ENCODE peak calls at places on chromosomes 6 and 20, in nine cellular contexts. One of them, this sample, is unnamed.

GRCh38 chr20:10922521-10922920 is 248.7 kb upstream of the JAG1 start:
- DNase-seq in CD4-positive, CD25-positive, alpha-beta regulatory T cell: no peak
- DNase-seq in spleen: no peak
- DNase-seq in ovary: no peak
- DNase-seq in heart right ventricle: no peak
- DNase-seq in ascending aorta: no peak
- DNase-seq in A673: no peak
- DNase-seq in BJ: no peak
- DNase-seq in CD8-positive, alpha-beta T cell: no peak
- DNase-seq in this sample: no peak

GRCh38 chr6:101706576-101706975 is 313.1 kb downstream of the GRIK2 start:
- DNase-seq in CD4-positive, CD25-positive, alpha-beta regulatory T cell: no peak
- DNase-seq in spleen: no peak
- DNase-seq in ovary: no peak
- DNase-seq in heart right ventricle: no peak
- DNase-seq in ascending aorta: no peak
- DNase-seq in A673: no peak
- DNase-seq in BJ: no peak
- DNase-seq in CD8-positive, alpha-beta T cell: no peak
- DNase-seq in this sample: no peak

GRCh38 chr20:37475258-37475657 is 45.8 kb upstream of the NNAT start:
- DNase-seq in CD4-positive, CD25-positive, alpha-beta regulatory T cell: no peak
- DNase-seq in spleen: no peak
- DNase-seq in ovary: no peak
- DNase-seq in heart right ventricle: no peak
- DNase-seq in ascending aorta: no peak
- DNase-seq in A673: no peak
- DNase-seq in BJ: no peak
- DNase-seq in CD8-positive, alpha-beta T cell: no peak
- DNase-seq in this sample: no peak

GRCh38 chr6:106961136-106961535 is 13.4 kb downstream of the CD24 start:
- DNase-seq in CD4-positive, CD25-positive, alpha-beta regulatory T cell: no peak
- DNase-seq in spleen: no peak
- DNase-seq in ovary: no peak
- DNase-seq in heart right ventricle: no peak
- DNase-seq in ascending aorta: no peak
- DNase-seq in A673: no peak
- DNase-seq in BJ: no peak
- DNase-seq in CD8-positive, alpha-beta T cell: no peak
- DNase-seq in this sample: no peak

GRCh38 chr6:117491916-117492315 is 9.4 kb downstream of the DCBLD1 start:
- DNase-seq in CD4-positive, CD25-positive, alpha-beta regulatory T cell: no peak
- DNase-seq in spleen: no peak
- DNase-seq in ovary: no peak
- DNase-seq in heart right ventricle: no peak
- DNase-seq in ascending aorta: no peak
- DNase-seq in A673: no peak
- DNase-seq in BJ: no peak
- DNase-seq in CD8-positive, alpha-beta T cell: no peak
- DNase-seq in this sample: no peak

GRCh38 chr6:151452750-151453427 is 963 bp upstream of the RMND1 start:
- DNase-seq in CD4-positive, CD25-positive, alpha-beta regulatory T cell: no peak
- DNase-seq in spleen: no peak
- DNase-seq in ovary: peak; percentile 57
- DNase-seq in heart right ventricle: peak; percentile 53
- DNase-seq in ascending aorta: no peak
- DNase-seq in A673: peak; percentile 4
- DNase-seq in BJ: no peak
- DNase-seq in CD8-positive, alpha-beta T cell: no peak
- DNase-seq in this sample: no peak

GRCh38 chr6:30325150-30325872 is 1.4 kb upstream of the TRIM39 start:
- DNase-seq in CD4-positive, CD25-positive, alpha-beta regulatory T cell: peak; percentile 78
- DNase-seq in spleen: peak; percentile 86
- DNase-seq in ovary: no peak
- DNase-seq in heart right ventricle: no peak
- DNase-seq in ascending aorta: no peak
- DNase-seq in A673: peak; percentile 73
- DNase-seq in BJ: no peak
- DNase-seq in CD8-positive, alpha-beta T cell: no peak
- DNase-seq in this sample: no peak

GRCh38 chr20:57560554-57561355 is at the start of gene PCK1:
- DNase-seq in CD4-positive, CD25-positive, alpha-beta regulatory T cell: no peak
- DNase-seq in spleen: peak; percentile 64
- DNase-seq in ovary: peak; percentile 83
- DNase-seq in heart right ventricle: peak; percentile 59
- DNase-seq in ascending aorta: no peak
- DNase-seq in A673: no peak
- DNase-seq in BJ: no peak
- DNase-seq in CD8-positive, alpha-beta T cell: no peak
- DNase-seq in this sample: no peak

GRCh38 chr20:57465943-57466342 is 59.0 kb downstream of the CTCFL start:
- DNase-seq in CD4-positive, CD25-positive, alpha-beta regulatory T cell: no peak
- DNase-seq in spleen: peak; percentile 29
- DNase-seq in ovary: no peak
- DNase-seq in heart right ventricle: no peak
- DNase-seq in ascending aorta: no peak
- DNase-seq in A673: no peak
- DNase-seq in BJ: no peak
- DNase-seq in CD8-positive, alpha-beta T cell: no peak
- DNase-seq in this sample: no peak

GRCh38 chr6:37821449-37821848 is 1.9 kb downstream of the ZFAND3 start:
- DNase-seq in CD4-positive, CD25-positive, alpha-beta regulatory T cell: no peak
- DNase-seq in spleen: no peak
- DNase-seq in ovary: no peak
- DNase-seq in heart right ventricle: no peak
- DNase-seq in ascending aorta: no peak
- DNase-seq in A673: no peak
- DNase-seq in BJ: no peak
- DNase-seq in CD8-positive, alpha-beta T cell: no peak
- DNase-seq in this sample: no peak

GRCh38 chr6:108293527-108294296 is 1.1 kb upstream of the AFG1L start:
- DNase-seq in CD4-positive, CD25-positive, alpha-beta regulatory T cell: peak; percentile 2
- DNase-seq in spleen: peak; percentile 75
- DNase-seq in ovary: peak; percentile 35
- DNase-seq in heart right ventricle: no peak
- DNase-seq in ascending aorta: no peak
- DNase-seq in A673: peak; percentile 4
- DNase-seq in BJ: no peak
- DNase-seq in CD8-positive, alpha-beta T cell: no peak
- DNase-seq in this sample: no peak

GRCh38 chr20:44215125-44215524 is 4.6 kb upstream of the OSER1 start:
- DNase-seq in CD4-positive, CD25-positive, alpha-beta regulatory T cell: peak; percentile 79
- DNase-seq in spleen: peak; percentile 87
- DNase-seq in ovary: peak; percentile 81
- DNase-seq in heart right ventricle: peak; percentile 60
- DNase-seq in ascending aorta: no peak
- DNase-seq in A673: peak; percentile 74
- DNase-seq in BJ: no peak
- DNase-seq in CD8-positive, alpha-beta T cell: peak; percentile 60
- DNase-seq in this sample: no peak

GRCh38 chr6:42441661-42442081 is 10.1 kb downstream of the TRERF1 start:
- DNase-seq in CD4-positive, CD25-positive, alpha-beta regulatory T cell: no peak
- DNase-seq in spleen: no peak
- DNase-seq in ovary: no peak
- DNase-seq in heart right ventricle: no peak
- DNase-seq in ascending aorta: no peak
- DNase-seq in A673: no peak
- DNase-seq in BJ: no peak
- DNase-seq in CD8-positive, alpha-beta T cell: no peak
- DNase-seq in this sample: no peak

GRCh38 chr6:42440027-42440426 is 11.7 kb downstream of the TRERF1 start:
- DNase-seq in CD4-positive, CD25-positive, alpha-beta regulatory T cell: no peak
- DNase-seq in spleen: no peak
- DNase-seq in ovary: no peak
- DNase-seq in heart right ventricle: no peak
- DNase-seq in ascending aorta: no peak
- DNase-seq in A673: no peak
- DNase-seq in BJ: no peak
- DNase-seq in CD8-positive, alpha-beta T cell: no peak
- DNase-seq in this sample: no peak

GRCh38 chr6:42443312-42444075 is 8.2 kb downstream of the TRERF1 start:
- DNase-seq in CD4-positive, CD25-positive, alpha-beta regulatory T cell: no peak
- DNase-seq in spleen: no peak
- DNase-seq in ovary: no peak
- DNase-seq in heart right ventricle: no peak
- DNase-seq in ascending aorta: no peak
- DNase-seq in A673: no peak
- DNase-seq in BJ: no peak
- DNase-seq in CD8-positive, alpha-beta T cell: no peak
- DNase-seq in this sample: no peak

GRCh38 chr6:42436825-42437224 is 14.9 kb downstream of the TRERF1 start:
- DNase-seq in CD4-positive, CD25-positive, alpha-beta regulatory T cell: no peak
- DNase-seq in spleen: no peak
- DNase-seq in ovary: no peak
- DNase-seq in heart right ventricle: no peak
- DNase-seq in ascending aorta: no peak
- DNase-seq in A673: no peak
- DNase-seq in BJ: no peak
- DNase-seq in CD8-positive, alpha-beta T cell: no peak
- DNase-seq in this sample: no peak

GRCh38 chr6:42441059-42441471 is 10.7 kb downstream of the TRERF1 start:
- DNase-seq in CD4-positive, CD25-positive, alpha-beta regulatory T cell: peak; percentile 45
- DNase-seq in spleen: no peak
- DNase-seq in ovary: peak; percentile 61
- DNase-seq in heart right ventricle: no peak
- DNase-seq in ascending aorta: no peak
- DNase-seq in A673: no peak
- DNase-seq in BJ: no peak
- DNase-seq in CD8-positive, alpha-beta T cell: no peak
- DNase-seq in this sample: no peak
- H3K4me3 ChIP-seq in CD4-positive, CD25-positive, alpha-beta regulatory T cell: peak overlapping the region; percentile 76
- H3K4me3 ChIP-seq in spleen: no peak overlapping the region
- H3K4me3 ChIP-seq in ovary: peak overlapping the region; percentile 26
- H3K4me3 ChIP-seq in heart right ventricle: peak overlapping the region; percentile 20
- H3K4me3 ChIP-seq in ascending aorta: peak overlapping the region; percentile 13
- H3K4me3 ChIP-seq in A673: no peak overlapping the region
- H3K4me3 ChIP-seq in BJ: no peak overlapping the region
- H3K4me3 ChIP-seq in CD8-positive, alpha-beta T cell: no peak overlapping the region
- H3K4me3 ChIP-seq in this sample: no peak overlapping the region

GRCh38 chr6:100468013-100468622 is 3.4 kb upstream of the SIM1 start:
- DNase-seq in CD4-positive, CD25-positive, alpha-beta regulatory T cell: no peak
- DNase-seq in spleen: no peak
- DNase-seq in ovary: no peak
- DNase-seq in heart right ventricle: no peak
- DNase-seq in ascending aorta: no peak
- DNase-seq in A673: no peak
- DNase-seq in BJ: no peak
- DNase-seq in CD8-positive, alpha-beta T cell: no peak
- DNase-seq in this sample: no peak

GRCh38 chr6:100468966-100469859 is 4.5 kb upstream of the SIM1 start:
- DNase-seq in CD4-positive, CD25-positive, alpha-beta regulatory T cell: no peak
- DNase-seq in spleen: no peak
- DNase-seq in ovary: no peak
- DNase-seq in heart right ventricle: no peak
- DNase-seq in ascending aorta: no peak
- DNase-seq in A673: no peak
- DNase-seq in BJ: no peak
- DNase-seq in CD8-positive, alpha-beta T cell: no peak
- DNase-seq in this sample: no peak

GRCh38 chr6:100472674-100473073 is 8.0 kb upstream of the SIM1 start:
- DNase-seq in CD4-positive, CD25-positive, alpha-beta regulatory T cell: no peak
- DNase-seq in spleen: no peak
- DNase-seq in ovary: no peak
- DNase-seq in heart right ventricle: no peak
- DNase-seq in ascending aorta: no peak
- DNase-seq in A673: no peak
- DNase-seq in BJ: no peak
- DNase-seq in CD8-positive, alpha-beta T cell: no peak
- DNase-seq in this sample: no peak

GRCh38 chr6:100473182-100473581 is 8.5 kb upstream of the SIM1 start:
- DNase-seq in CD4-positive, CD25-positive, alpha-beta regulatory T cell: no peak
- DNase-seq in spleen: no peak
- DNase-seq in ovary: no peak
- DNase-seq in heart right ventricle: no peak
- DNase-seq in ascending aorta: no peak
- DNase-seq in A673: no peak
- DNase-seq in BJ: no peak
- DNase-seq in CD8-positive, alpha-beta T cell: no peak
- DNase-seq in this sample: no peak

DNA sequence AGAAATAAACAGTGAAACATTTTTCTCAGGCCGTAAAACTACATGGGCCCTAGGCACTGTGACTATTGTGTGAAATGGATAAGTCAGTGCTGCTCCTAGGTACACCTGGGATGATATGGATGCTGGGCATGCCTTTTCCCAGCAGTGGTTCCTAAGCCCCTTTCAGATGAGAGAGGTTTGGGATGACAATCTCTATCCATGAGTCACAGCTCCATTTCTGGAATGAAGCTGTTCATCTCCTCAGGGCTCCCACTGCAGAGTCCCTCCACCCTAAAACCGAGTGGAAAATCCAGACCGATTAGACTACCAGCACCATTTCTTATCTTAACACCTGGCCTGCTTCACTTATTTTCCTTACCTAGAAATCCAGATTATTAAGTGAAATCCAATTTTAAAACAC is 6.0 kb upstream of the SIM1 start:
- DNase-seq in CD4-positive, CD25-positive, alpha-beta regulatory T cell: no peak
- DNase-seq in spleen: no peak
- DNase-seq in ovary: no peak
- DNase-seq in heart right ventricle: no peak
- DNase-seq in ascending aorta: no peak
- DNase-seq in A673: no peak
- DNase-seq in BJ: no peak
- DNase-seq in CD8-positive, alpha-beta T cell: no peak
- DNase-seq in this sample: no peak
- H3K27me3 ChIP-seq in CD4-positive, CD25-positive, alpha-beta regulatory T cell: peaks cover 44% of the 10 kb centered on the region
- H3K27me3 ChIP-seq in spleen: peaks cover 59% of the 10 kb centered on the region
- H3K27me3 ChIP-seq in ovary: no peaks in the 10 kb centered on the region
- H3K27me3 ChIP-seq in heart right ventricle: peaks cover 98% of the 10 kb centered on the region
- H3K27me3 ChIP-seq in ascending aorta: peaks cover 23% of the 10 kb centered on the region
- H3K27me3 ChIP-seq in A673: peaks cover 6% of the 10 kb centered on the region
- H3K27me3 ChIP-seq in BJ: no peaks in the 10 kb centered on the region
- H3K27me3 ChIP-seq in CD8-positive, alpha-beta T cell: peaks cover 28% of the 10 kb centered on the region
- H3K27me3 ChIP-seq in this sample: peaks cover 68% of the 10 kb centered on the region

GRCh38 chr6:64860203-64860602 is 846.8 kb downstream of the EYS start:
- DNase-seq in CD4-positive, CD25-positive, alpha-beta regulatory T cell: no peak
- DNase-seq in spleen: no peak
- DNase-seq in ovary: no peak
- DNase-seq in heart right ventricle: no peak
- DNase-seq in ascending aorta: no peak
- DNase-seq in A673: no peak
- DNase-seq in BJ: no peak
- DNase-seq in CD8-positive, alpha-beta T cell: no peak
- DNase-seq in this sample: no peak
- H3K4me3 ChIP-seq in CD4-positive, CD25-positive, alpha-beta regulatory T cell: no peak overlapping the region
- H3K4me3 ChIP-seq in spleen: no peak overlapping the region
- H3K4me3 ChIP-seq in ovary: no peak overlapping the region
- H3K4me3 ChIP-seq in heart right ventricle: no peak overlapping the region
- H3K4me3 ChIP-seq in ascending aorta: no peak overlapping the region
- H3K4me3 ChIP-seq in A673: no peak overlapping the region
- H3K4me3 ChIP-seq in BJ: no peak overlapping the region
- H3K4me3 ChIP-seq in CD8-positive, alpha-beta T cell: no peak overlapping the region
- H3K4me3 ChIP-seq in this sample: no peak overlapping the region

DNA sequence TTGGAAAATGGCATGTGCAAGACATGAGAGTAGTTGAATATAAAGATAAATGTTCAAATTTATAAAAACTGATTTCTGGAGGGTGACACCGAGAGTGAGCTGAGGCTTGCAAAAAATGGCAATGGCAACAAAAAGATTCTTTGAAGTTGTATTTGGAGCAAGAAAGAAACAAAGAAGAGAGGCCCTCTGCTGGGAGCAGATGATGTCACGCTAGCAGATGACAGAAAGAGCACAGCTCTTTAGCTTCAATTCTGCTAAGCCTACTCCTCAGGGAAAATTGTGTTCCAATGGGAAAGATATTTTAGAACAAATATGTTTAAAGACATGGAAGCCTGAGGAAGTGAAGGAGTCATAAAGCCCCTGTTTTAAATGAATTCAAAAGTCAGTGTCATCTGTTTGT is 125.3 kb upstream of the NOX3 start:
- DNase-seq in CD4-positive, CD25-positive, alpha-beta regulatory T cell: no peak
- DNase-seq in spleen: no peak
- DNase-seq in ovary: no peak
- DNase-seq in heart right ventricle: no peak
- DNase-seq in ascending aorta: no peak
- DNase-seq in A673: peak; percentile 39
- DNase-seq in BJ: no peak
- DNase-seq in CD8-positive, alpha-beta T cell: no peak
- DNase-seq in this sample: no peak
- H3K27me3 ChIP-seq in CD4-positive, CD25-positive, alpha-beta regulatory T cell: no peaks in the 10 kb centered on the region
- H3K27me3 ChIP-seq in spleen: no peaks in the 10 kb centered on the region
- H3K27me3 ChIP-seq in ovary: no peaks in the 10 kb centered on the region
- H3K27me3 ChIP-seq in heart right ventricle: no peaks in the 10 kb centered on the region
- H3K27me3 ChIP-seq in ascending aorta: no peaks in the 10 kb centered on the region
- H3K27me3 ChIP-seq in A673: no peaks in the 10 kb centered on the region
- H3K27me3 ChIP-seq in BJ: no peaks in the 10 kb centered on the region
- H3K27me3 ChIP-seq in CD8-positive, alpha-beta T cell: no peaks in the 10 kb centered on the region
- H3K27me3 ChIP-seq in this sample: no peaks in the 10 kb centered on the region

This sample was measured in keratinocyte.